ENCODE peak calls at places on chromosomes 13 and 19, in eight cellular contexts. I is CD8-positive, alpha-beta memory T cell; O is pancreas; Y is BE2C; M is transverse colon; J is CD4-positive, alpha-beta memory T cell; H is thyroid gland; G is endodermal cell. C is an unnamed sample. For H3K4me1, the result is how much of the 10 kb centered on the place peaks cover.

GRCh38 chr13:39414339-39414738 is 188.7 kb downstream of the LHFPL6 start:
- DNase-seq in Y (no peak), J (no peak), M (no peak), H (no peak), O (no peak), G (no peak), I (no peak), C (no peak)

GRCh38 chr13:49776871-49777270 is 15.6 kb downstream of the KPNA3 start:
- DNase-seq in J (no peak), Y (no peak), I (no peak), H (no peak), O (no peak), M (no peak), G (no peak), C (no peak)

GRCh38 chr19:11165486-11166030 is 10.0 kb upstream of the SPC24 start:
- DNase-seq in O (no peak), Y (no peak), I (no peak), G (no peak), M (no peak), J (no peak), H (no peak), C (no peak)

GRCh38 chr19:47704656-47705055 is 8.6 kb upstream of the EHD2 start:
- DNase-seq in M (no peak), G (no peak), J (no peak), H (no peak), Y (no peak), O (no peak), I (no peak), C (no peak)

GRCh38 chr13:49643003-49643651 is 14.8 kb downstream of the ARL11 start:
- DNase-seq in O (no peak), M (no peak), G (no peak), Y (peak), I (no peak), J (no peak), H (no peak), C (no peak)

GRCh38 chr19:38529610-38530009 is 88.1 kb downstream of the MAP4K1 start:
- DNase-seq in I (no peak), J (no peak), G (no peak), H (no peak), Y (no peak), M (no peak), O (no peak), C (no peak)

GRCh38 chr13:60398949-60399589 is 2.0 kb downstream of the TDRD3 start:
- DNase-seq in Y (no peak), J (no peak), G (no peak), H (no peak), M (peak), I (no peak), O (peak), C (peak)

GRCh38 chr19:40523322-40524047 is 53.2 kb upstream of the SHKBP1 start:
- DNase-seq in H (peak), J (peak), O (peak), G (peak), I (no peak), Y (peak), M (peak), C (peak)

GRCh38 chr13:31742102-31742695 is 2.9 kb downstream of the RXFP2 start:
- DNase-seq in H (peak), I (peak), G (peak), Y (peak), O (peak), M (peak), J (peak), C (peak)

GRCh38 chr13:80029170-80029569 is 311.8 kb downstream of the SPRY2 start:
- DNase-seq in O (peak), J (no peak), Y (no peak), H (no peak), G (no peak), I (no peak), M (no peak), C (peak)

GRCh38 chr19:18097993-18098890 is 664 bp downstream of the MAST3 start:
- DNase-seq in H (no peak), I (no peak), O (no peak), M (no peak), J (no peak), G (no peak), Y (no peak), C (no peak)

GRCh38 chr13:59452189-59452588 is 711.5 kb downstream of the DIAPH3 start:
- DNase-seq in G (no peak), O (peak), M (no peak), Y (no peak), H (no peak), J (no peak), I (no peak), C (no peak)

GRCh38 chr13:46551410-46552301 is 1.3 kb upstream of the LRCH1 start:
- DNase-seq in J (peak), O (peak), I (peak), Y (peak), G (peak), M (peak), H (peak), C (peak)

GRCh38 chr13:74767031-74767430 is 632.8 kb upstream of the KLF12 start:
- DNase-seq in Y (no peak), G (no peak), I (no peak), J (no peak), H (no peak), M (no peak), O (no peak), C (no peak)

GRCh38 chr13:79811170-79811569 is 330.2 kb downstream of the NDFIP2 start:
- DNase-seq in J (no peak), M (no peak), O (no peak), H (no peak), G (no peak), I (no peak), Y (no peak), C (no peak)

GRCh38 chr19:8126511-8126910 is 22.9 kb downstream of the FBN3 start:
- DNase-seq in M (no peak), J (no peak), O (no peak), I (no peak), Y (no peak), G (no peak), H (no peak), C (no peak)

GRCh38 chr19:51887522-51888498 is at the start of gene ZNF577:
- DNase-seq in G (peak), Y (peak), I (peak), O (peak), M (peak), H (peak), J (peak), C (peak)

DNA sequence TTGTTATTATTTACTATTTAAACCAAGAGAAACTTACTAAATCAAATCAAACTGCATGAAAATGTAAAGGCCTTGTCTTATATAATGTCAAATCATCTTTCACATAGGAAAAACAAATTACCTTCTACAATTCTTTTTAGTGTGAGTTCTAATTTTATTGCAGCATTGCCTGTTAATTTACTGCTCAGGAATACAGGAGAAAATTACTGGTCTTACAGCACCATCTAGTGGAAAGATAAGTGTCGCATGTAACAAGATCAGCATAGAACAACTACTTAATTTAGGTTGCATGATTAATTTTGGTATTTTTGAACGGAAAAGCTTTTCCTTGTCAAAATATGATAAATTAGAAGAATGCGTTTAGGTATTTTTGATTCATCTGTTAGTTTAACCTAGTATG is 502.7 kb downstream of the UQCRFS1 start:
- DNase-seq in I (no peak), Y (no peak), J (peak), G (no peak), H (no peak), O (no peak), M (no peak), C (peak)
- H3K4me1 ChIP-seq in I (under half), Y (under half), J (under half), G (under half), H (under half), O (under half), M (under half), C (under half)

GRCh38 chr19:1214299-1214861 is 8.8 kb downstream of the STK11 start:
- DNase-seq in H (no peak), O (no peak), M (no peak), I (no peak), J (no peak), Y (peak), G (no peak), C (no peak)
- H3K4me1 ChIP-seq in H (half or more), O (under half), M (half or more), I (under half), J (under half), Y (under half), G (under half), C (under half)

DNA sequence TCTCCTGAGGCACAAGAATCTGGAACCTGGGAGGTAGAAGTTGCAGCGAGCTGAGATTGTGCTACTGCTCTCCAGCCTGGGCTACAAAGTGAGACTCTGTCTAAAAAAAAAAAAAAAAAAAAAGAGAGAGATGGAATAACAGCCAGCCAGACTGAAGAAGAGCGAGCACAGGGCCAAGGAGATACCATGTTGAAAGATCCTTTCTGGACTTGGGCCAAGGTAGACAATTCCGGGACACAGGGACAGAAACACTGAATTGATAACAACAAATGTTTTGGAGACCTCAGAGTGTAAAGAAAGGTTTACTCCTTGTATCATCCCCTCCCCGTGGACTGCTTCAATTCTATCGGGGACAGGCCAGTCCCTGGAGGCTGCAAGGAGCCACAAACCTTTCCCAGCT is 4.6 kb downstream of the LPAR2 start:
- DNase-seq in J (no peak), G (no peak), I (no peak), M (no peak), O (no peak), H (no peak), Y (no peak), C (no peak)
- H3K4me1 ChIP-seq in J (under half), G (under half), I (under half), M (under half), O (under half), H (under half), Y (under half), C (under half)

GRCh38 chr19:45758921-45759320 is 10.1 kb downstream of the SIX5 start:
- DNase-seq in I (no peak), H (no peak), M (no peak), J (no peak), O (no peak), Y (no peak), G (no peak), C (no peak)

GRCh38 chr19:45761714-45762113 is 7.3 kb downstream of the SIX5 start:
- DNase-seq in Y (no peak), H (no peak), M (no peak), G (peak), J (no peak), O (no peak), I (no peak), C (no peak)

GRCh38 chr19:45754323-45754722 is 14.7 kb downstream of the SIX5 start:
- DNase-seq in O (no peak), Y (no peak), I (no peak), G (no peak), J (no peak), M (no peak), H (no peak), C (no peak)

GRCh38 chr19:45753548-45753947 is 15.5 kb downstream of the SIX5 start:
- DNase-seq in J (no peak), I (no peak), Y (no peak), H (no peak), G (peak), M (no peak), O (no peak), C (no peak)

DNA sequence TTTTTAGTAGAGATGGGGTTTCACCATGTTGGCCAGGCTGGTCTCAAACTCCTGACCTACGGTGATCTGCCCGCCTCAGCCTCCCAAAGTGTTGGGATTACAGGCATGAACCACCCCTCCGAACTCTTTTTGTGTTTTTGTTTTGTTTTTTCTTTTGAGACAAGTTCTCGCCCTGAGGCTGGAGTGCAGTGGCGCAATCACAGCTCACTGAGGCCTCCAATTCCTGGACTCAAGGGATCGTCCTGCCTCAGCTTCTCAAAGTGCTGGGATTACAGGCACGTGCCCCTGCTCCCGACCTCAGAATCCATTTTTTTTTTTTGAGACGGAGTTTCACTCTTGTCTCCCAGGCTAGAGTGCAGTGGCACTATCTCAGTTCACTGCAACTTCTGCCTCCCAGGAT is 11.4 kb downstream of the SIX5 start:
- DNase-seq in H (no peak), J (no peak), M (no peak), O (no peak), G (no peak), Y (no peak), I (no peak), C (no peak)
- H3K4me1 ChIP-seq in H (under half), J (under half), M (under half), O (under half), G (under half), Y (under half), I (under half), C (under half)

GRCh38 chr13:110519046-110519445 is 42.5 kb downstream of the RAB20 start:
- DNase-seq in Y (no peak), I (no peak), G (no peak), H (no peak), O (no peak), M (no peak), J (no peak), C (no peak)
- H3K4me1 ChIP-seq in Y (under half), I (under half), G (under half), H (under half), O (under half), M (half or more), J (under half), C (under half)

C was measured in small intestine.